ENCODE peak calls at places on chromosomes 5 and 9, in five cellular contexts. L is adrenal gland, W is AG09309, H is foreskin fibroblast, M is hepatocyte. J is an unnamed sample.

GRCh38 chr5:157348049-157348400 is 82.1 kb downstream of the CYFIP2 start:
- DNase-seq in L (no peak), W (no peak), H (no peak), M (no peak), J (no peak)

GRCh38 chr5:39826051-39826450 is 401.3 kb upstream of the DAB2 start:
- DNase-seq in L (no peak), W (no peak), H (no peak), M (no peak), J (no peak)

GRCh38 chr5:149938272-149938671 is 6.3 kb downstream of the PDE6A start:
- DNase-seq in L (peak; percentile 78), W (no peak), H (peak; percentile 66), M (no peak), J (no peak)

GRCh38 chr5:14995229-14995628 is 123.7 kb upstream of the ANKH start:
- DNase-seq in L (no peak), W (no peak), H (no peak), M (no peak), J (no peak)

GRCh38 chr5:127934791-127935256 is 148.7 kb upstream of the SLC12A2 start:
- DNase-seq in L (peak; percentile 7), W (no peak), H (peak; percentile 65), M (peak; percentile 70), J (peak; percentile 31)

GRCh38 chr5:111963555-111963954 is 206.6 kb upstream of the NREP start:
- DNase-seq in L (no peak), W (no peak), H (no peak), M (no peak), J (no peak)

GRCh38 chr9:108789742-108790141 is 66.0 kb downstream of the ACTL7B start:
- DNase-seq in L (no peak), W (no peak), H (no peak), M (no peak), J (no peak)

GRCh38 chr5:38621840-38622513 is 65.5 kb upstream of the LIFR start:
- DNase-seq in L (no peak), W (no peak), H (peak; percentile 43), M (no peak), J (no peak)

GRCh38 chr9:129442791-129443511 is 177.9 kb downstream of the C9orf50 start:
- DNase-seq in L (no peak), W (no peak), H (no peak), M (peak; percentile 76), J (no peak)

GRCh38 chr5:123673107-123673506 is 161.1 kb downstream of the CSNK1G3 start:
- DNase-seq in L (no peak), W (no peak), H (peak; percentile 10), M (peak; percentile 11), J (no peak)

GRCh38 chr5:67577424-67577823 is 380.8 kb upstream of the CD180 start:
- DNase-seq in L (no peak), W (no peak), H (peak; percentile 80), M (no peak), J (peak; percentile 60)

GRCh38 chr9:86079421-86080111 is 19.8 kb downstream of the GOLM1 start:
- DNase-seq in L (peak; percentile 43), W (no peak), H (peak; percentile 18), M (no peak), J (no peak)

GRCh38 chr5:159469496-159470370 is 139.4 kb upstream of the IL12B start:
- DNase-seq in L (no peak), W (no peak), H (no peak), M (no peak), J (no peak)

GRCh38 chr9:4700093-4700492 is 20.7 kb downstream of the CDC37L1 start:
- DNase-seq in L (peak; percentile 56), W (no peak), H (no peak), M (no peak), J (no peak)

GRCh38 chr9:125233678-125234077 is 7.5 kb downstream of the HSPA5 start:
- DNase-seq in L (peak; percentile 47), W (peak; percentile 97), H (peak; percentile 97), M (peak; percentile 76), J (peak; percentile 93)

GRCh38 chr5:77991084-77991483 is 214.9 kb upstream of the TBCA start:
- DNase-seq in L (no peak), W (no peak), H (no peak), M (no peak), J (no peak)

GRCh38 chr5:134651531-134651930 is 2.9 kb downstream of the SEC24A start:
- DNase-seq in L (no peak), W (no peak), H (peak; percentile 26), M (no peak), J (no peak)

GRCh38 chr9:70413427-70413797 is 1.0 kb downstream of the KLF9 start:
- DNase-seq in L (no peak), W (no peak), H (peak; percentile 92), M (peak; percentile 85), J (no peak)

GRCh38 chr9:114720296-114720695 is 38.3 kb upstream of the TEX48 start:
- DNase-seq in L (no peak), W (no peak), H (peak; percentile 64), M (no peak), J (no peak)

GRCh38 chr5:172107606-172108005 is 80.4 kb downstream of the STK10 start:
- DNase-seq in L (peak; percentile 48), W (peak; percentile 72), H (peak; percentile 89), M (no peak), J (peak; percentile 78)

GRCh38 chr5:149288437-149288836 is 16.8 kb downstream of the AFAP1L1 start:
- DNase-seq in L (no peak), W (no peak), H (no peak), M (no peak), J (no peak)

GRCh38 chr9:99092643-99093491 is 12.0 kb upstream of the TGFBR1 start:
- DNase-seq in L (no peak), W (no peak), H (no peak), M (no peak), J (no peak)

GRCh38 chr9:89598926-89599325 is 5.9 kb upstream of the GADD45G start:
- DNase-seq in L (no peak), W (no peak), H (no peak), M (peak; percentile 55), J (no peak)

GRCh38 chr9:110623462-110624025 is 44.0 kb upstream of the SVEP1 start:
- DNase-seq in L (peak; percentile 39), W (no peak), H (peak; percentile 78), M (peak; percentile 75), J (peak; percentile 57)

GRCh38 chr5:161167001-161167765 is 315.2 kb upstream of the ATP10B start:
- DNase-seq in L (peak; percentile 9), W (no peak), H (no peak), M (no peak), J (no peak)

GRCh38 chr9:98515506-98516204 is 193.1 kb downstream of the GABBR2 start:
- DNase-seq in L (no peak), W (no peak), H (no peak), M (no peak), J (no peak)

GRCh38 chr5:94254214-94254613 is 364.2 kb downstream of the KIAA0825 start:
- DNase-seq in L (no peak), W (no peak), H (peak; percentile 23), M (no peak), J (no peak)

GRCh38 chr9:89009049-89009840 is 18.0 kb downstream of the S1PR3 start:
- DNase-seq in L (no peak), W (no peak), H (no peak), M (no peak), J (no peak)

GRCh38 chr5:54990751-54991349 is 5.5 kb upstream of the ESM1 start:
- DNase-seq in L (no peak), W (peak; percentile 59), H (peak; percentile 90), M (no peak), J (no peak)

GRCh38 chr5:174293006-174293405 is 247.5 kb downstream of the NSG2 start:
- DNase-seq in L (no peak), W (no peak), H (no peak), M (no peak), J (no peak)

GRCh38 chr5:155616779-155617392 is 603.3 kb downstream of the KIF4B start:
- DNase-seq in L (peak; percentile 11), W (no peak), H (peak; percentile 2), M (peak; percentile 47), J (no peak)

GRCh38 chr9:113715086-113715485 is 161.0 kb upstream of the ZNF618 start:
- DNase-seq in L (no peak), W (no peak), H (peak; percentile 70), M (no peak), J (peak; percentile 9)

GRCh38 chr9:105333076-105333475 is 88.6 kb downstream of the SLC44A1 start:
- DNase-seq in L (no peak), W (no peak), H (peak; percentile 82), M (no peak), J (no peak)

GRCh38 chr9:69122086-69122390 is 52.0 kb upstream of the TJP2 start:
- DNase-seq in L (peak; percentile 80), W (no peak), H (peak; percentile 88), M (peak; percentile 68), J (peak; percentile 12)

GRCh38 chr5:131774652-131775367 is 22.0 kb downstream of the FNIP1 start:
- DNase-seq in L (no peak), W (no peak), H (no peak), M (no peak), J (no peak)
- H3K4me3 ChIP-seq in L (no peak overlapping the region), W (no peak overlapping the region), H (no peak overlapping the region), M (no peak overlapping the region), J (no peak overlapping the region)

GRCh38 chr5:163458778-163459405 is 1.0 kb downstream of the NUDCD2 start:
- DNase-seq in L (no peak), W (no peak), H (no peak), M (no peak), J (no peak)

GRCh38 chr5:163459888-163460561 is at the start of gene NUDCD2:
- DNase-seq in L (peak; percentile 97), W (peak; percentile 97), H (peak; percentile 98), M (peak; percentile 97), J (peak; percentile 99)

GRCh38 chr5:163456840-163457239 is 3.1 kb downstream of the NUDCD2 start:
- DNase-seq in L (no peak), W (no peak), H (no peak), M (no peak), J (no peak)

GRCh38 chr5:163460562-163461176 is at the start of gene HMMR:
- DNase-seq in L (no peak), W (no peak), H (peak; percentile 41), M (peak; percentile 63), J (no peak)

GRCh38 chr5:163459465-163459887 is 426 bp downstream of the NUDCD2 start:
- DNase-seq in L (no peak), W (no peak), H (no peak), M (no peak), J (no peak)
- TF ChIP-seq CTCF in L (no peak), W (no peak), H (no peak), M (no peak), J (no peak)

GRCh38 chr5:1005362-1005851 is 3.2 kb upstream of the NKD2 start:
- DNase-seq in L (no peak), W (no peak), H (no peak), M (no peak), J (no peak)
- H3K4me3 ChIP-seq in L (peak overlapping the region; percentile 60), W (no peak overlapping the region), H (no peak overlapping the region), M (peak overlapping the region; percentile 73), J (no peak overlapping the region)

DNA sequence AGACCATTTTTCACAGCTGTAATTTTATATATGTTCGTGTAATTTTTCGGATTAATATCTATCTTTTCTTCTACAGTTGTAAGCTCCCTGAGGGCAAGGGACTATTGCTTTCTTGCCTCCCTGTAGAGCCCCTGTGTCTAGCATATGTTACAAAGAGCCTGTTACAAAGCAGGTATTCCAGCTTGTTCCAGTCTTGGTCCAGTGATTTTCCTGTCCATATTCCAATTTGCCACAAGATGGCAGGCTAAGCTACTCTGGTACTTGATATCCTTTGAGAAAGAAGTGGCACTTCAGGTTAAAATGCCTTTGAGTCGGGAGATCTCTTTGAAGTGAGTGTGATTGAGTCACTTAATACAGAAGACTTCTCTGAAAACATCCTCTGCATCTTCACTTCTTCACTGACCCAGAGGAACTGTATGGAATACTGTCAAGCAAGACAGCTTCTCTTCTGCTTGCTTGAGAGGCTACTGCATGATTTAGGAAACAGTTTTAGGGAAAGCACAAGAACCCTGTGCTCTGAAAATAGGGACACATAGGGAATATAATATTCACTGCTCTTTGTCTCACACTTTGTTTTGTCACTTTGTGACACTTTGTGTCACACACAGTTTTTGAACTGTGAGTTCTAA is 24.5 kb downstream of the CAVIN4 start:
- DNase-seq in L (peak; percentile 25), W (no peak), H (peak; percentile 71), M (peak; percentile 74), J (no peak)
- TF ChIP-seq CTCF in L (peak; percentile 58), W (peak; percentile 77), H (peak; percentile 66), M (peak; percentile 76), J (peak; percentile 84)